ENCODE peak calls at places on chromosome 11, in six cellular contexts. Q is A549, R is right lobe of liver, L is body of pancreas, G is IMR-90, K is upper lobe of left lung. B is an unnamed sample.

GRCh38 chr11:9689721-9690120 is 25.8 kb downstream of the SWAP70 start:
- ATAC-seq in Q (no peak), R (no peak), L (no peak), G (peak; percentile 34), K (peak; percentile 79), B (peak; percentile 52)

GRCh38 chr11:65381721-65382035 is 768 bp downstream of the SLC25A45 start:
- ATAC-seq in Q (peak; percentile 19), R (no peak), L (no peak), G (peak; percentile 2), K (peak; percentile 37), B (peak; percentile 6)

GRCh38 chr11:21641839-21642238 is 551.0 kb upstream of the ANO5 start:
- ATAC-seq in Q (no peak), R (no peak), L (no peak), G (no peak), K (no peak), B (no peak)

GRCh38 chr11:132472411-132473205 is 1059.7 kb downstream of the OPCML start:
- ATAC-seq in Q (no peak), R (no peak), L (no peak), G (no peak), K (peak; percentile 52), B (no peak)

GRCh38 chr11:9138133-9138453 is 46.7 kb upstream of the SCUBE2 start:
- ATAC-seq in Q (peak; percentile 16), R (no peak), L (no peak), G (no peak), K (no peak), B (peak; percentile 13)

GRCh38 chr11:128227466-128227865 is 359.9 kb downstream of the ETS1 start:
- ATAC-seq in Q (no peak), R (no peak), L (no peak), G (no peak), K (no peak), B (no peak)

GRCh38 chr11:12188548-12189317 is 78.3 kb downstream of the MICAL2 start:
- ATAC-seq in Q (no peak), R (no peak), L (no peak), G (no peak), K (no peak), B (no peak)

GRCh38 chr11:19194620-19195308 is 7.0 kb downstream of the CSRP3 start:
- ATAC-seq in Q (no peak), R (no peak), L (no peak), G (no peak), K (no peak), B (no peak)

GRCh38 chr11:46528445-46529085 is 65.3 kb downstream of the AMBRA1 start:
- ATAC-seq in Q (no peak), R (no peak), L (no peak), G (no peak), K (peak; percentile 36), B (no peak)

GRCh38 chr11:2268911-2269600 is 1.3 kb downstream of the ASCL2 start:
- ATAC-seq in Q (peak; percentile 41), R (peak; percentile 47), L (peak; percentile 63), G (peak; percentile 36), K (peak; percentile 59), B (peak; percentile 26)

GRCh38 chr11:128824199-128825049 is 42.7 kb downstream of the KCNJ1 start:
- ATAC-seq in Q (no peak), R (peak; percentile 24), L (no peak), G (peak; percentile 66), K (no peak), B (no peak)

GRCh38 chr11:134044514-134045284 is 24.2 kb upstream of the JAM3 start:
- ATAC-seq in Q (no peak), R (no peak), L (no peak), G (no peak), K (no peak), B (no peak)
- TF ChIP-seq POLR2A in Q (no peak), R (no peak), L (no peak), G (no peak), K (no peak), B (no peak)

DNA sequence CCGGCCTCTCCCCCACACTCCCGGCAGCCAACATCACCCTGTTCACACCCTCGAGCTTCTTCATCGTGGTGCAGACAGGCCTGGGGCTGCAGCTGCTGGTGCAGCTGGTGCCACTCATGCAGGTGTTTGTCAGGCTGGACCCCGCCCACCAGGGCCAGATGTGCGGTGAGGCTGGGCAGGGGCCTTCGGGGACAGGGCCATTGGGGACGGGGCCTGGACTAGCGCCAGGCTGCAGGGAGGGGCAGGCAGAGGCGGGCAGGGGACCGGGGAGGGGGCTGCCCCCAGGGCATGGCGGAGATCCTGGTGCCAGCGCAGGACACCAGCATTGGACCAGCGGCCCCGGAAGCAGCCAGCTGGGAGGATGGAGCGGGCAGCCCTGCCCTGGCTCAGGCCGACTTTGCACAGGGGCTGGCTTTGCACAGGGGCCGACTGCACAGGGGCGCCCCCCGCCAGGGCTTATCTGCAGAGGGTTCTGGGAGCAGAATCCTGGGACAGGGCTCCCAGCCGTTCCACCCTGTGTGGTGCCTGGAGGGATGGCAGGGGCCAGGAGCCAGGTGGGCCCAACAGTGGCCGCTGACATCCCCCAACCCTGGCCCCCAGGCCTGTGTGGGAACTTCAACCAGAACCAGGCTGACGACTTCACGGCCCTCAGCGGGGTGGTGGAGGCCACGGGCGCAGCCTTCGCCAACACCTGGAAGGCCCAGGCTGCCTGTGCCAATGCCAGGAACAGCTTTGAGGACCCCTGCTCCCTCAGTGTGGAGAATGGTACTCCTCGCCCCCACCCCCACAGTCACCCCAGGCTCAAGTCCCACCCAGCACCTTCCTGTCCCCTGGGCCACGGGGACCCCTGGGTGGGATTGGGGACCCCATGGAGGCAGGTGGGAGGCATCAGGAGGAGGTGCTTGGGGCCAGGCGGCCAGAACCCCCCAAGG is 8.8 kb downstream of the MUC5B start:
- ATAC-seq in Q (no peak), R (no peak), L (no peak), G (no peak), K (no peak), B (no peak)
- TF ChIP-seq POLR2A in Q (no peak), R (no peak), L (no peak), G (no peak), K (no peak), B (no peak)

DNA sequence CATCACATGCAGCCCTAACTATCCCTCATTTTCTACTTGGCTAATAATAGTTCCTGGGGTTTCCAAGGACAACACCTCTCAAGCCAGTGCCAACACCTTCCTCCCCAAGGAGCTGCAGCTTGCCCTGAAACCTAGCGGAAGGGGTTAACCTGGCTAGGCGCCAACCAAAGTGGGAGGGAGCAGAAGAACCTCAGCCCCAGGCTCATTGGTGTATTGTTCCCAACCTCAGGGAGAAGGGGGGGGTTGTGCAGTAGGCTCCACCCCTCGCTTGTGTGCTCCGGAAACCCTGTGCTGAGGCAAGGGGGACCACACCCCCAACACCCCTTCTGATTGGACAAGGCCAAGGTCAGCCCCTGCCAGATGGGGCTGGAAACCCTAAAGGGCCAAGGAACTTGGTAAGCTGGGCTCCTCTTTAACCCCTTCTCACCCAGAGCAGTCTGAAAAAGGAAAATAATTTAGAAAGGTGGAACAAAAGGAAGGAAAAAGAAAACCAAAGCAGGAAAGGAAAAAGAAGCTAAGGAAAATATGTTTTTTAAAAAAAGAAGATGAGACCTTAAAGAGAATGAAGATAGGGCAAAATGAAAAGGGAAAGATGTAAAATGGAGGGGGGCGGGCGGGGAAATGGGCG is 2.5 kb downstream of the MTA2 start:
- ATAC-seq in Q (peak; percentile 32), R (peak; percentile 48), L (peak; percentile 7), G (peak; percentile 73), K (peak; percentile 82), B (peak; percentile 84)
- TF ChIP-seq POLR2A in Q (no peak), R (no peak), L (no peak), G (no peak), K (peak; percentile 9), B (no peak)

GRCh38 chr11:6607190-6607635 is 3.6 kb downstream of the ILK start:
- ATAC-seq in Q (no peak), R (no peak), L (no peak), G (no peak), K (no peak), B (no peak)

GRCh38 chr11:6603287-6604080 is at the start of the genes ILK and RRP8:
- ATAC-seq in Q (peak; percentile 80), R (peak; percentile 92), L (peak; percentile 93), G (peak; percentile 80), K (peak; percentile 96), B (peak; percentile 91)

GRCh38 chr11:6606471-6607189 is 3.1 kb downstream of the ILK start:
- ATAC-seq in Q (peak; percentile 72), R (peak; percentile 80), L (peak; percentile 80), G (peak; percentile 66), K (peak; percentile 84), B (peak; percentile 83)

GRCh38 chr11:6602096-6602940 is 1.1 kb downstream of the RRP8 start:
- ATAC-seq in Q (no peak), R (no peak), L (no peak), G (no peak), K (no peak), B (no peak)

DNA sequence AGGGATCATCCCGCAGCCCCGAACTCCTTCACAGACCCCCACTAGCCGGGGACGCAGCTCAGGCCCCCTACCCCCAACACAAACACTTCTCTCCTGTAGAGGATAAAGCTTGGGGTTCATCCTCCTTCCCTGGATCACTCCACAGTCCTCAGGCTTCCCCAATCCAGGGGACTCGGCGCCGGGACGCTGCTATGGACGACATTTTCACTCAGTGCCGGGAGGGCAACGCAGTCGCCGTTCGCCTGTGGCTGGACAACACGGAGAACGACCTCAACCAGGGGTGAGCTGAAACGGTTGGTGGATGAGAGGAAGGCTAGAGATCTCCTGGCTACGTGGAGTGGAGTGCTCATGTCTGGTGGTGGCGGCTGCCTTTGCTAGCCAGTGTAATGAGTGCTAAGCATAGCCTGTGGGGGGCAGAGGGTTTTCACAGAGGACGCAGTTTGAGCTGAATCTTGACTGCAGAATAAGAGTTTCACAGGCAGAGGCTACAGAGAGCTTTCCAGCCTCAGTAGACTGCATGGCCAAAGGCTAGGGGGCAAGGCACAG is 580 bp downstream of the ILK start:
- ATAC-seq in Q (peak; percentile 59), R (peak; percentile 51), L (peak; percentile 36), G (peak; percentile 27), K (peak; percentile 58), B (peak; percentile 17)
- TF ChIP-seq POLR2A in Q (no peak), R (peak; percentile 39), L (peak; percentile 58), G (no peak), K (no peak), B (peak; percentile 14)

GRCh38 chr11:7665473-7666291 is 7.6 kb downstream of the CYB5R2 start:
- ATAC-seq in Q (peak; percentile 94), R (peak; percentile 99), L (peak; percentile 99), G (peak; percentile 90), K (peak; percentile 97), B (peak; percentile 85)
- TF ChIP-seq POLR2A in Q (no peak), R (no peak), L (no peak), G (no peak), K (no peak), B (no peak)

GRCh38 chr11:92045325-92045724 is 179.3 kb upstream of the FAT3 start:
- ATAC-seq in Q (no peak), R (no peak), L (no peak), G (no peak), K (no peak), B (no peak)

GRCh38 chr11:92048415-92048814 is 176.2 kb upstream of the FAT3 start:
- ATAC-seq in Q (no peak), R (no peak), L (no peak), G (no peak), K (no peak), B (no peak)

GRCh38 chr11:92050305-92050704 is 174.3 kb upstream of the FAT3 start:
- ATAC-seq in Q (no peak), R (no peak), L (no peak), G (no peak), K (no peak), B (no peak)

DNA sequence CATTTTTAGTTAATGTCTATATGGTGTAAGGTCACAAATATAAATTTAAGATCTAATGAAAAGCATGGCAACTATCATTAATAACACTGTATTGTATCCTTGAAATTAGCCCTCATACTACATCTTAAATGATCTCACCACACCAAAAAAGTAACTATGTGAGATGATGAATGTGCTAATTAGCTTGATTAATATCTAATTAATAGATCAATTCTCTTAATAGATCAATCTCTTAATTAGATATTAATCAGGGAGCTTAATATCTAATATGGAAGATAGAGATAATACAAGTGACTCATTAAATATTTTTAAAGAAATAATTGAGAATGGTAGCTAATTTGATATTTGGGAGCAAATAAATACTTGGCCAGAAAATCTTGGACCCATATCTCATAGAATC is 178.5 kb upstream of the FAT3 start:
- ATAC-seq in Q (no peak), R (no peak), L (no peak), G (no peak), K (no peak), B (no peak)
- TF ChIP-seq POLR2A in Q (no peak), R (no peak), L (no peak), G (no peak), K (no peak), B (no peak)